ENCODE peak calls at places on chromosomes 4 and X, in five cellular contexts. T is mesothelial cell of epicardium, M is neural crest cell, Z is stomach, Y is esophagus muscularis mucosa. G is an unnamed sample.

GRCh38 chr4:8198906-8199593 is at the start of gene SH3TC1:
- DNase-seq in T (peak), M (peak), Z (peak), Y (peak), G (peak)

GRCh38 chr4:148447672-148448071 is 5.5 kb upstream of the NR3C2 start:
- DNase-seq in T (no peak), M (no peak), Z (no peak), Y (no peak), G (no peak)

GRCh38 chr4:108048157-108048556 is 58.5 kb downstream of the HADH start:
- DNase-seq in T (no peak), M (no peak), Z (no peak), Y (no peak), G (no peak)

GRCh38 chrX:17563515-17563914 is 173.8 kb upstream of the SCML1 start:
- DNase-seq in T (no peak), M (no peak), Z (no peak), Y (no peak), G (no peak)

GRCh38 chr4:140777894-140778293 is 21.7 kb upstream of the TBC1D9 start:
- DNase-seq in T (no peak), M (no peak), Z (no peak), Y (no peak), G (no peak)

GRCh38 chrX:119381349-119381944 is 17.7 kb upstream of the SLC25A43 start:
- DNase-seq in T (no peak), M (no peak), Z (no peak), Y (no peak), G (no peak)

GRCh38 chr4:4712800-4713528 is 146.5 kb upstream of the MSX1 start:
- DNase-seq in T (no peak), M (no peak), Z (no peak), Y (no peak), G (no peak)

GRCh38 chrX:14095702-14096101 is 66.0 kb upstream of the GEMIN8 start:
- DNase-seq in T (peak), M (peak), Z (peak), Y (no peak), G (no peak)

GRCh38 chr4:94305468-94306225 is 37.0 kb downstream of the HPGDS start:
- DNase-seq in T (no peak), M (no peak), Z (no peak), Y (no peak), G (no peak)

GRCh38 chrX:43589735-43590515 is 66.2 kb upstream of the MAOA start:
- DNase-seq in T (no peak), M (no peak), Z (no peak), Y (no peak), G (no peak)

GRCh38 chr4:11367371-11367770 is 61.3 kb downstream of the HS3ST1 start:
- DNase-seq in T (peak), M (peak), Z (peak), Y (peak), G (peak)

GRCh38 chrX:11768039-11768438 is 10.0 kb downstream of the MSL3 start:
- DNase-seq in T (no peak), M (no peak), Z (no peak), Y (no peak), G (no peak)

GRCh38 chrX:105150557-105150956 is 69.9 kb downstream of the TEX13A start:
- DNase-seq in T (no peak), M (no peak), Z (no peak), Y (no peak), G (no peak)

GRCh38 chr4:20194079-20195013 is 57.4 kb upstream of the SLIT2 start:
- DNase-seq in T (no peak), M (no peak), Z (no peak), Y (no peak), G (no peak)

GRCh38 chr4:162232349-162232748 is 68.5 kb upstream of the FSTL5 start:
- DNase-seq in T (no peak), M (no peak), Z (no peak), Y (no peak), G (no peak)

GRCh38 chr4:184536070-184536880 is 61.9 kb upstream of the IRF2 start:
- DNase-seq in T (no peak), M (no peak), Z (no peak), Y (peak), G (no peak)

GRCh38 chr4:152640058-152640921 is 39.5 kb downstream of the TMEM154 start:
- DNase-seq in T (no peak), M (no peak), Z (no peak), Y (no peak), G (no peak)

GRCh38 chrX:151801980-151802379 is 67.4 kb downstream of the CNGA2 start:
- DNase-seq in T (no peak), M (no peak), Z (no peak), Y (no peak), G (no peak)

GRCh38 chrX:52363247-52363883 is 5.5 kb upstream of the XAGE2 start:
- DNase-seq in T (no peak), M (no peak), Z (no peak), Y (no peak), G (no peak)

GRCh38 chrX:56788717-56789122 is 59.7 kb downstream of the NBDY start:
- DNase-seq in T (no peak), M (no peak), Z (peak), Y (no peak), G (peak)

GRCh38 chr4:43089730-43090129 is 197.2 kb downstream of the GRXCR1 start:
- DNase-seq in T (no peak), M (no peak), Z (no peak), Y (no peak), G (no peak)

GRCh38 chr4:155629831-155630425 is 36.7 kb upstream of the GUCY1A1 start:
- DNase-seq in T (no peak), M (no peak), Z (no peak), Y (no peak), G (no peak)

GRCh38 chr4:64784125-64784524 is 374.9 kb upstream of the TECRL start:
- DNase-seq in T (no peak), M (no peak), Z (no peak), Y (no peak), G (no peak)

GRCh38 chr4:5955201-5955821 is 62.4 kb upstream of the CRMP1 start:
- DNase-seq in T (no peak), M (no peak), Z (no peak), Y (no peak), G (peak)

GRCh38 chrX:15855562-15856256 is 1.1 kb upstream of the AP1S2 start:
- DNase-seq in T (no peak), M (no peak), Z (no peak), Y (no peak), G (no peak)

GRCh38 chr4:13860126-13860525 is 232.6 kb upstream of the BOD1L1 start:
- DNase-seq in T (no peak), M (no peak), Z (no peak), Y (no peak), G (no peak)

GRCh38 chrX:626745-627509 is 3.7 kb upstream of the SHOX start:
- DNase-seq in T (no peak), M (no peak), Z (no peak), Y (no peak), G (peak)

GRCh38 chr4:175125410-175126068 is 207.4 kb downstream of the ADAM29 start:
- DNase-seq in T (no peak), M (no peak), Z (no peak), Y (no peak), G (no peak)

GRCh38 chr4:14167876-14168510 is 540.5 kb upstream of the BOD1L1 start:
- DNase-seq in T (no peak), M (no peak), Z (no peak), Y (no peak), G (no peak)

GRCh38 chrX:17682259-17682658 is 55.0 kb upstream of the SCML1 start:
- DNase-seq in T (no peak), M (no peak), Z (no peak), Y (no peak), G (no peak)

GRCh38 chr4:80475236-80475635 is 139.7 kb downstream of the CFAP299 start:
- DNase-seq in T (no peak), M (no peak), Z (no peak), Y (no peak), G (no peak)

GRCh38 chr4:3413675-3414420 is 27.9 kb upstream of the HGFAC start:
- DNase-seq in T (no peak), M (peak), Z (no peak), Y (no peak), G (no peak)

GRCh38 chrX:121869876-121870477 is 822.6 kb downstream of the GLUD2 start:
- DNase-seq in T (no peak), M (no peak), Z (no peak), Y (no peak), G (no peak)

GRCh38 chr4:100189820-100190642 is at the start of gene DDIT4L:
- DNase-seq in T (peak), M (peak), Z (peak), Y (no peak), G (peak)

GRCh38 chrX:38861489-38861888 is 60.2 kb downstream of the MID1IP1 start:
- DNase-seq in T (no peak), M (no peak), Z (no peak), Y (no peak), G (no peak)

GRCh38 chrX:132853040-132853439 is 105.4 kb downstream of the HS6ST2 start:
- DNase-seq in T (no peak), M (no peak), Z (no peak), Y (no peak), G (no peak)

GRCh38 chr4:94889961-94890360 is 132.2 kb downstream of the BMPR1B start:
- DNase-seq in T (no peak), M (no peak), Z (no peak), Y (no peak), G (no peak)

DNA sequence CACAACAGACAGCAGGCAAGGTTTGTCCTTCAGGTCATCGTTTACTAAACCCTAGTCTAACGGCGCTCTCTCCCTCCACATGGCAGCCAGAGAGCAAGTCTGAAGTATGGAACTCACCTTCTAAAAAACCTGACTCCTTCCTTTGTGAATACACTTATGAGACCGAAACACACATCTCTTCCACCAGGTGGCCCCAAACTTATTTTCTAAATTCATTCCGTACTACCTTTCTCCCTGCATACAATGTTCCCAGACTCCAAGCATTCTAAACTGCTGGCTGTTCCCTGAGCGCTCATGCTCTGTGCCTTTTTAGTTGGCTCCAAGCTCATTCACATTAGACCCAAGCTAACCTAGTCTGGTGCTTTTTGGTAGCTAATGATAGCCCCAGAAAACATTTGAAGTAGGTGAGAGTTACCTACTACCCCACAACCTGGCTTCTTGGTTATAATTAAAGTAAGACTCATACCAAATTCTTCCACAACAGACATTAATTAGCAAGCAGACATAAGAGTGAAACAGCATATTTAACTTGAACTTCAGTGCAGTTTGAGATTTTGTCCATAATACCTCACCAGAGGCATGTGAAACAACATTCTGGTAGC is 67.6 kb upstream of the DCLK2 start:
- DNase-seq in T (peak), M (peak), Z (peak), Y (no peak), G (no peak)
- TF ChIP-seq CTCF in T (peak), M (peak), Z (peak), Y (peak), G (no peak)

GRCh38 chrX:21354725-21355124 is 19.5 kb upstream of the CNKSR2 start:
- DNase-seq in T (no peak), M (no peak), Z (no peak), Y (no peak), G (no peak)
- TF ChIP-seq CTCF in T (no peak), M (no peak), Z (no peak), Y (no peak), G (no peak)

GRCh38 chr4:153792893-153793227 is 4.0 kb upstream of the SFRP2 start:
- DNase-seq in T (no peak), M (no peak), Z (no peak), Y (no peak), G (no peak)
- TF ChIP-seq CTCF in T (no peak), M (no peak), Z (no peak), Y (no peak), G (no peak)

GRCh38 chr4:179626687-179627086 is 2184.4 kb upstream of the AGA start:
- DNase-seq in T (no peak), M (no peak), Z (no peak), Y (no peak), G (no peak)
- TF ChIP-seq CTCF in T (no peak), M (no peak), Z (no peak), Y (no peak), G (no peak)

GRCh38 chr4:76426272-76426671 is 5.3 kb upstream of the CCDC158 start:
- DNase-seq in T (no peak), M (no peak), Z (no peak), Y (no peak), G (no peak)
- TF ChIP-seq CTCF in T (no peak), M (peak), Z (no peak), Y (peak), G (no peak)

DNA sequence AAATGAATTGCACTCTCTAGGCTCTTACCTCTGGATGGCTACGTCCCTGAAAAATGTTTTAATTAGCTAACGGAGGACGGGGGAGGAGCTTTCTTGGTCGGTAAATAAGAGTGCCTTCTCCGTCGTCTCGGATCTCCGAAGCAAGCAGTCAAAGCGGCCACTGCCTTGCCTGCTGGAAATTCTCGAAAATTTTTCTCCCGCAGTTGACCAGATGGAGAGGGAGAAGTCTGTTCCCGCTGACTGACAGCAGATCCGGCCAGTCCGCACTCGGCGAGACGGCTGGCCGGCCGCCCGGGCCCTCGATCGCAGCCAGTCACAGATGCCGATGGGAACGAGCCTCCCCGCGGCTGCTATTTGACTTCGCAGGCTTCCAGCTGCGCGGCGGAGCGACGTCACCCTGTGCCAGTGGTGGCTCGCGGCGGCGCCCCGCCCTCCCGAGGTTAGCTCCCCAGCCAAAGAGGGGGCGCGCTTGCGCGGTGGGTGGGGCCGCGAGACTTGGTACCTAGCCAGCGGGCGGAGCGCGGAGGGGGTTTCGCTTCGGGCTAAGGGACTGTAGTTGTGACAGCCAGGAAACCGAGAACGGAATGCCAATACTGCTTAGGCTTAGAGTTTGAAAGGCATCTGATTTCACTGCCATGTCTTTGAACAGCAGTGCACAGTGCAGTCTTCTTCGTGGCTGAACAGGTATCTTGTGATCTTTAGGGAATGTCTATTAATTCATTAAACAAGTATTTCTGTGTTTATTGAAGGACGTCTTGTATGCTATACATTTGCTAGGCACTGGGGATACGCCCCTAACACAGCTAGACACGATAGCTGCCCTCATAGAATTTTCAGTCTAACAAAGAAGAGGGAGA is at the start of gene PPM1K:
- DNase-seq in T (peak), M (peak), Z (peak), Y (peak), G (peak)
- TF ChIP-seq CTCF in T (no peak), M (peak), Z (peak), Y (peak), G (no peak)

GRCh38 chr4:102501176-102501634 is at the start of gene NFKB1:
- DNase-seq in T (peak), M (peak), Z (peak), Y (no peak), G (peak)

GRCh38 chr4:102504941-102505340 is 3.8 kb downstream of the NFKB1 start:
- DNase-seq in T (no peak), M (no peak), Z (no peak), Y (no peak), G (no peak)

GRCh38 chr4:102503831-102504786 is 3.0 kb downstream of the NFKB1 start:
- DNase-seq in T (no peak), M (no peak), Z (no peak), Y (no peak), G (no peak)

GRCh38 chr4:102501635-102502382 is 650 bp downstream of the NFKB1 start:
- DNase-seq in T (peak), M (peak), Z (peak), Y (peak), G (peak)

DNA sequence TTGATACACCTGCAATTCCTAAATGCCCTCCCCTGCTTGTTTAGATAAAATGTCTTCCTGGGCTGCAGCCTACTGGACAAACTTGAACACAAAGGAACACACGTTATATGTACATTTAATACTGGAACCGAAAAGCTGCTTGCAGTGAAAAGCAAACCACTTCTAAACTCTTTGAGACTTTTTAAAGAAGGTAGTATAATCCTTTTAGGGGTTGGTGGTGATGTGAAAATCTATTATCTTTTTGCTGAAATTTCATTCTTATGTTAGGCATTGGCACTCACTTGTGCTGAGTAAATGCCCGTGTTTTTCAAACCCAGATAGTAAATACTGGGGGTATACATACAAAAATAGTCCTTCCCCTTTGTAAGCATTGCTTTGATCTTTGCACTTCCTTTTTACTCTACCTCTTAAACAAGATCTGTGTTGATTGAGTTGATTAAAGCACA is 2.2 kb downstream of the NFKB1 start:
- DNase-seq in T (no peak), M (no peak), Z (no peak), Y (no peak), G (no peak)
- TF ChIP-seq CTCF in T (no peak), M (no peak), Z (no peak), Y (no peak), G (no peak)

GRCh38 chr4:22498866-22499265 is 17.0 kb downstream of the ADGRA3 start:
- DNase-seq in T (no peak), M (no peak), Z (no peak), Y (peak), G (no peak)
- TF ChIP-seq CTCF in T (no peak), M (no peak), Z (no peak), Y (no peak), G (no peak)

GRCh38 chr4:73730854-73731253 is 9.5 kb upstream of the CXCL8 start:
- DNase-seq in T (no peak), M (no peak), Z (no peak), Y (no peak), G (no peak)
- TF ChIP-seq CTCF in T (no peak), M (no peak), Z (no peak), Y (no peak), G (no peak)

G was measured in lower leg skin.